ENCODE peak calls at places on chromosomes 7 and 10, in six cellular contexts. One of them, this sample, is unnamed.
A peak's percentile ranks its signal among the peaks of the same experiment; 100 is the strongest.

GRCh38 chr7:30430777-30431176 is 47.8 kb downstream of the NOD1 start:
- DNase-seq in A549: no peak
- DNase-seq in hypothalamus: no peak
- DNase-seq in PC-9: no peak
- DNase-seq in thoracic aorta: no peak
- DNase-seq in HFF-Myc: no peak
- DNase-seq in this sample: peak; percentile 79

GRCh38 chr10:13439771-13440708 is 88.8 kb downstream of the BEND7 start:
- DNase-seq in thoracic aorta: no peak
- DNase-seq in HFF-Myc: no peak
- DNase-seq in hypothalamus: peak; percentile 26
- DNase-seq in A549: peak; percentile 32
- DNase-seq in PC-9: peak; percentile 48
- DNase-seq in this sample: no peak

GRCh38 chr7:30057741-30058140 is 29.5 kb downstream of the PLEKHA8 start:
- DNase-seq in HFF-Myc: no peak
- DNase-seq in A549: no peak
- DNase-seq in PC-9: no peak
- DNase-seq in hypothalamus: no peak
- DNase-seq in thoracic aorta: no peak
- DNase-seq in this sample: no peak

GRCh38 chr7:150420987-150421674 is 29.3 kb upstream of the GIMAP8 start:
- DNase-seq in HFF-Myc: peak; percentile 66
- DNase-seq in A549: peak; percentile 79
- DNase-seq in thoracic aorta: peak; percentile 58
- DNase-seq in hypothalamus: peak; percentile 42
- DNase-seq in PC-9: peak; percentile 83
- DNase-seq in this sample: peak; percentile 65

GRCh38 chr7:82859106-82859850 is 303.4 kb downstream of the PCLO start:
- DNase-seq in A549: no peak
- DNase-seq in HFF-Myc: no peak
- DNase-seq in thoracic aorta: no peak
- DNase-seq in PC-9: no peak
- DNase-seq in hypothalamus: no peak
- DNase-seq in this sample: no peak

GRCh38 chr7:24587853-24588252 is 14.6 kb downstream of the PALS2 start:
- DNase-seq in thoracic aorta: no peak
- DNase-seq in hypothalamus: no peak
- DNase-seq in HFF-Myc: no peak
- DNase-seq in PC-9: no peak
- DNase-seq in A549: peak; percentile 34
- DNase-seq in this sample: no peak

GRCh38 chr7:46205478-46205877 is 284.4 kb upstream of the IGFBP3 start:
- DNase-seq in thoracic aorta: no peak
- DNase-seq in PC-9: peak; percentile 91
- DNase-seq in hypothalamus: no peak
- DNase-seq in A549: peak; percentile 52
- DNase-seq in HFF-Myc: no peak
- DNase-seq in this sample: no peak

GRCh38 chr10:24951201-24952145 is 933 bp downstream of the PRTFDC1 start:
- DNase-seq in hypothalamus: peak; percentile 44
- DNase-seq in PC-9: peak; percentile 49
- DNase-seq in thoracic aorta: no peak
- DNase-seq in HFF-Myc: no peak
- DNase-seq in A549: peak; percentile 46
- DNase-seq in this sample: no peak

GRCh38 chr7:96417784-96418183 is 95.9 kb upstream of the SLC25A13 start:
- DNase-seq in A549: no peak
- DNase-seq in HFF-Myc: no peak
- DNase-seq in PC-9: no peak
- DNase-seq in hypothalamus: no peak
- DNase-seq in thoracic aorta: no peak
- DNase-seq in this sample: no peak

GRCh38 chr7:21948887-21949469 is 3.3 kb upstream of the CDCA7L start:
- DNase-seq in hypothalamus: no peak
- DNase-seq in PC-9: no peak
- DNase-seq in A549: no peak
- DNase-seq in thoracic aorta: no peak
- DNase-seq in HFF-Myc: no peak
- DNase-seq in this sample: no peak

GRCh38 chr10:3278771-3279170 is 106.2 kb upstream of the PITRM1 start:
- DNase-seq in HFF-Myc: no peak
- DNase-seq in PC-9: no peak
- DNase-seq in hypothalamus: no peak
- DNase-seq in thoracic aorta: no peak
- DNase-seq in A549: no peak
- DNase-seq in this sample: no peak

GRCh38 chr10:85922363-85923129 is 444.0 kb downstream of the GRID1 start:
- DNase-seq in hypothalamus: no peak
- DNase-seq in A549: no peak
- DNase-seq in HFF-Myc: no peak
- DNase-seq in PC-9: no peak
- DNase-seq in thoracic aorta: no peak
- DNase-seq in this sample: no peak